ENCODE peak calls at places on chromosomes 13 and 19, in nine cellular contexts. G is CD8-positive, alpha-beta memory T cell; J is upper lobe of right lung; C is HAP-1; I is mammary epithelial cell; W is tibial nerve; V is mucosa of descending colon; T is fibroblast of lung; S is T-helper 17 cell. B is an unnamed sample.

GRCh38 chr13:72125561-72125960 is 258.6 kb upstream of the DACH1 start:
- DNase-seq in G (no peak), J (no peak), C (no peak), I (peak; percentile 86), W (no peak), V (no peak), T (peak; percentile 83), S (no peak), B (no peak)

GRCh38 chr13:46614582-46614981 is 61.6 kb downstream of the LRCH1 start:
- DNase-seq in G (no peak), J (no peak), C (peak; percentile 53), I (no peak), W (no peak), V (no peak), T (peak; percentile 62), S (no peak), B (no peak)

GRCh38 chr13:61884830-61885229 is 469.2 kb upstream of the PCDH20 start:
- DNase-seq in G (no peak), J (no peak), C (no peak), I (no peak), W (no peak), V (no peak), T (no peak), S (no peak), B (no peak)

GRCh38 chr19:34667349-34668076 is 9.4 kb downstream of the SCGB2B2 start:
- DNase-seq in G (no peak), J (peak; percentile 75), C (no peak), I (no peak), W (no peak), V (no peak), T (peak; percentile 18), S (no peak), B (peak; percentile 14)

GRCh38 chr19:55362990-55363716 is at the start of gene GARIN5B:
- DNase-seq in G (no peak), J (no peak), C (no peak), I (no peak), W (no peak), V (peak; percentile 44), T (no peak), S (no peak), B (no peak)

GRCh38 chr19:44005968-44006367 is 3.2 kb downstream of the ZNF230 start:
- DNase-seq in G (no peak), J (no peak), C (no peak), I (no peak), W (no peak), V (no peak), T (no peak), S (no peak), B (no peak)

GRCh38 chr19:16136185-16137067 is 7.1 kb upstream of the HSH2D start:
- DNase-seq in G (no peak), J (no peak), C (no peak), I (no peak), W (no peak), V (no peak), T (no peak), S (no peak), B (no peak)

GRCh38 chr19:48419158-48419920 is 25.9 kb downstream of the GRIN2D start:
- DNase-seq in G (peak; percentile 70), J (no peak), C (peak; percentile 79), I (no peak), W (no peak), V (peak; percentile 67), T (peak; percentile 51), S (peak; percentile 56), B (peak; percentile 64)

GRCh38 chr19:40332669-40333068 is 15.5 kb downstream of the C19orf47 start:
- DNase-seq in G (no peak), J (no peak), C (no peak), I (no peak), W (no peak), V (no peak), T (no peak), S (no peak), B (no peak)

GRCh38 chr19:11982526-11982925 is 17.7 kb downstream of the ZNF763 start:
- DNase-seq in G (no peak), J (no peak), C (no peak), I (peak; percentile 62), W (no peak), V (no peak), T (no peak), S (no peak), B (no peak)

GRCh38 chr19:19465436-19466070 is 49.8 kb downstream of the TSSK6 start:
- DNase-seq in G (no peak), J (no peak), C (no peak), I (no peak), W (no peak), V (peak; percentile 51), T (no peak), S (no peak), B (no peak)

GRCh38 chr13:97391201-97391600 is 42.8 kb upstream of the RAP2A start:
- DNase-seq in G (no peak), J (no peak), C (no peak), I (no peak), W (no peak), V (no peak), T (peak; percentile 49), S (no peak), B (no peak)

GRCh38 chr19:32200312-32201038 is 144.9 kb upstream of the ZNF507 start:
- DNase-seq in G (no peak), J (no peak), C (no peak), I (no peak), W (no peak), V (no peak), T (no peak), S (no peak), B (no peak)

GRCh38 chr13:34469212-34469983 is 472.7 kb upstream of the NBEA start:
- DNase-seq in G (no peak), J (no peak), C (no peak), I (peak; percentile 89), W (no peak), V (no peak), T (peak; percentile 86), S (no peak), B (no peak)

GRCh38 chr19:5452594-5453565 is 2.3 kb upstream of the ZNRF4 start:
- DNase-seq in G (no peak), J (no peak), C (peak; percentile 21), I (no peak), W (no peak), V (no peak), T (peak; percentile 20), S (no peak), B (no peak)

GRCh38 chr19:55070755-55071502 is 4.7 kb upstream of the EPS8L1 start:
- DNase-seq in G (no peak), J (no peak), C (no peak), I (peak; percentile 88), W (no peak), V (peak; percentile 81), T (peak; percentile 77), S (no peak), B (no peak)

GRCh38 chr19:55304279-55304978 is 20.6 kb downstream of the BRSK1 start:
- DNase-seq in G (no peak), J (no peak), C (peak; percentile 77), I (peak; percentile 52), W (peak; percentile 18), V (no peak), T (peak; percentile 23), S (no peak), B (no peak)

GRCh38 chr19:57067440-57067839 is 52.3 kb upstream of the USP29 start:
- DNase-seq in G (no peak), J (no peak), C (no peak), I (no peak), W (no peak), V (no peak), T (no peak), S (no peak), B (no peak)
- H3K9me3 ChIP-seq in G (peaks cover 4% of the 10 kb centered on the region), J (no peaks in the 10 kb centered on the region), C (no peaks in the 10 kb centered on the region), I (peaks cover 25% of the 10 kb centered on the region), W (peaks cover 83% of the 10 kb centered on the region), V (peaks cover 86% of the 10 kb centered on the region), T (peaks cover 2% of the 10 kb centered on the region), S (peaks cover 2% of the 10 kb centered on the region), B (no peaks in the 10 kb centered on the region)

GRCh38 chr13:49760555-49760954 is 31.9 kb downstream of the KPNA3 start:
- DNase-seq in G (no peak), J (no peak), C (no peak), I (no peak), W (no peak), V (no peak), T (no peak), S (no peak), B (no peak)

GRCh38 chr13:49754146-49754545 is 38.3 kb downstream of the KPNA3 start:
- DNase-seq in G (no peak), J (no peak), C (no peak), I (no peak), W (no peak), V (no peak), T (no peak), S (no peak), B (no peak)

GRCh38 chr13:49759503-49759902 is 33.0 kb downstream of the KPNA3 start:
- DNase-seq in G (no peak), J (no peak), C (no peak), I (no peak), W (no peak), V (no peak), T (no peak), S (no peak), B (no peak)

GRCh38 chr13:49756263-49756662 is 36.2 kb downstream of the KPNA3 start:
- DNase-seq in G (no peak), J (no peak), C (no peak), I (no peak), W (no peak), V (no peak), T (no peak), S (no peak), B (no peak)
- H3K9me3 ChIP-seq in G (no peaks in the 10 kb centered on the region), J (no peaks in the 10 kb centered on the region), C (peaks cover 6% of the 10 kb centered on the region), I (no peaks in the 10 kb centered on the region), W (peaks cover 4% of the 10 kb centered on the region), V (no peaks in the 10 kb centered on the region), T (no peaks in the 10 kb centered on the region), S (no peaks in the 10 kb centered on the region), B (no peaks in the 10 kb centered on the region)

DNA sequence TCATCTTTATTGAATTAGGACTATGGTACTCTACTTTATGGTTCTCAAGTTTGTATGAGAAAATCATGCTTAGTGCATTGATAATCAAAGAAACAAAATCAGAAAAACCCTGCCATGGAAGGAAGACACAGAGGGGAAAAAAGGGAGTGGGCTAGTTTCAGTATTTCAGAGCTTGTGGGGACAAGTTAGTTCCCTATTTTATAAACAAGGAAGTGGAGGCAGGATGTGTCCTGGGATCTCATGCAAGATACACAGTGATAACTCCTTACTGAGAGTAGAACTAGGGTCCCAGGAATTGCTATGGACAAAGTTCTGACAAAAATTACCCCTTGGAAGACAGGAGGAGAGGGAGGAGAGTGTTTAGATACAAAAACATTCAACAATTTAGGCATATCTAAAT is 1277.3 kb downstream of the UQCRFS1 start:
- DNase-seq in G (no peak), J (no peak), C (no peak), I (no peak), W (no peak), V (no peak), T (no peak), S (no peak), B (no peak)
- H3K9me3 ChIP-seq in G (no peaks in the 10 kb centered on the region), J (no peaks in the 10 kb centered on the region), C (no peaks in the 10 kb centered on the region), I (peaks cover 8% of the 10 kb centered on the region), W (no peaks in the 10 kb centered on the region), V (no peaks in the 10 kb centered on the region), T (no peaks in the 10 kb centered on the region), S (no peaks in the 10 kb centered on the region), B (no peaks in the 10 kb centered on the region)

DNA sequence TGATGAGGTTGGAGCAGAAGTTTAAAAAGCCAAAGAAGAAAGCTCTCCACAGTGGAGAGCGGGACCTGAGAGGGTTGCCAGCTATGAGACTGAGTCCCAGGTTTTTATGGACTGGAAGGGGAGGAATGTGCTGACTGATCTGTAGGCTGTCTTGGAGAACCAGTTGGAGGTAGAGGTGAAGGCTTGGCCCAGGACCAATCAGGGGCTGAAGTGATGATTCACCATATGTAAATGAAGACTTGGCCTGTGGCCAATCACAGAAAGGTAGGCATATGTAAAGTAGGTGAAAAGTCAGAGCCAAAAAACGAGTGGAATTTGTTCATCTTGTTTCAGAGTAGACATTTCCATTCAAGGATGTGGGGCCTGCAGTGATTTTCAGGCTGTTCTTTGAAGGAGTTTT is 17.5 kb upstream of the KBTBD6 start:
- DNase-seq in G (no peak), J (no peak), C (no peak), I (peak; percentile 54), W (no peak), V (no peak), T (peak; percentile 24), S (no peak), B (no peak)
- H3K9me3 ChIP-seq in G (peaks cover 37% of the 10 kb centered on the region), J (peaks cover 20% of the 10 kb centered on the region), C (peaks cover 15% of the 10 kb centered on the region), I (peaks cover 41% of the 10 kb centered on the region), W (peaks cover 51% of the 10 kb centered on the region), V (peaks cover 56% of the 10 kb centered on the region), T (no peaks in the 10 kb centered on the region), S (peaks cover 27% of the 10 kb centered on the region), B (peaks cover 45% of the 10 kb centered on the region)

B was measured in naive thymus-derived CD4-positive, alpha-beta T cell.